ENCODE peak calls at places on chromosome X, in nine cellular contexts. B is CD4-positive, alpha-beta T cell; A is CD8-positive, alpha-beta memory T cell; R is coronary artery; S is right cardiac atrium; X is fibroblast of lung; Y is tibial artery; Z is adrenal gland; H is colonic mucosa. T is an unnamed sample.

GRCh38 chrX:112832481-112833095 is 8.0 kb downstream of the AMOT start:
- DNase-seq in Z (no peak), H (peak; percentile 72), B (no peak), X (no peak), S (no peak), R (no peak), A (no peak), Y (no peak), T (peak; percentile 76)

GRCh38 chrX:150984164-150984824 is 1.2 kb downstream of the HMGB3 start:
- DNase-seq in H (no peak), R (no peak), Y (no peak), S (peak; percentile 51), Z (peak; percentile 8), A (no peak), X (no peak), B (no peak), T (no peak)

GRCh38 chrX:139559383-139560042 is 29.0 kb downstream of the F9 start:
- DNase-seq in X (peak; percentile 62), Z (peak; percentile 41), R (no peak), Y (no peak), S (no peak), A (no peak), B (no peak), H (peak; percentile 44), T (no peak)

GRCh38 chrX:30887721-30888120 is 1.3 kb downstream of the TAB3 start:
- DNase-seq in A (no peak), H (no peak), X (no peak), R (no peak), Y (no peak), B (no peak), Z (no peak), S (no peak), T (no peak)

GRCh38 chrX:109839694-109840358 is 106.8 kb upstream of the ACSL4 start:
- DNase-seq in R (no peak), Z (no peak), H (no peak), X (no peak), Y (no peak), S (peak; percentile 43), A (no peak), B (no peak), T (no peak)

GRCh38 chrX:135893294-135893817 is at the start of the genes CT45A10 and SAGE1:
- DNase-seq in R (no peak), B (no peak), X (no peak), A (no peak), Z (no peak), H (no peak), S (no peak), Y (no peak), T (peak; percentile 42)

GRCh38 chrX:31609130-31609529 is 537.3 kb upstream of the FTHL17 start:
- DNase-seq in X (peak; percentile 87), Z (no peak), A (no peak), Y (no peak), B (no peak), R (no peak), S (no peak), H (no peak), T (no peak)

GRCh38 chrX:13876652-13877051 is 59.8 kb upstream of the GPM6B start:
- DNase-seq in X (peak; percentile 59), A (no peak), Y (no peak), H (no peak), R (no peak), B (no peak), Z (no peak), S (no peak), T (no peak)

DNA sequence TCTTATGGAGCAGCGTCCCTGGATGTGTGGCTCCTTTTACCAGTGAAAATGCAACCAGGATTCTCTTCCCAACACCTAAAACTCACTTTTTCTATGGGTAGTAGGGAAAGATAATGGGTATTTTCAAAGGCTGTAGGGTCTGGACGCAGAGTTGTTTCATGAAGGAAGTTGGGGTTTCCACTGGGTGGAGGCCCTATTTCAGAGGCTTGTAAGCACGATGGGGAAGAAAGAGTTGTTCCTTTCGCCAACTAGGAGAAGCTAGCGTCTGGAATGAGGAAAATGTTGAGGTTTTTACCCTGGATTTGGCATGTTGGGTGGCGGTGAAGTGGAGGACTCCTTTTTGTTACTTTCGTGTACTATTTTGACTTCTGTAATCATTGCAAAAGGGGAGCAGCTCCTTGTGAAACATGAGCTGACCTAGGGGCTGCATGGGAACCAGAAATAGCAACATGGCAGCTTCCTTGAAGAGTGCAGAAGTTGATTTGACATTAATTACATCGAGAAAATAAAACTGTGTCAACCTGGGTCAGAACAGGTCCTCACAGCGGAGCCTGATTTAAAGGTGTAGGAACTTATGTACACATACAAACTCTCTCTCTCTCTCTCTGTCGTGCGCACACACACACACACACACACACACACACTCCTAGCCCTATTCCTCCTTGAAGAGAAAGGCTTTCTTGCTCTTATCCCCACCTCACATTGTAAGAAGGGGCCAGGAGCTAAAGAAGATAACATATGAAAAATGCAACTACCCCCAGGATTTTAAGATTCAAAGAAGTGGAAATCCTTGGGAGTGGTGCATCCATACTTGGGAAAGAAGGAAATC is 19.1 kb downstream of the VSIG4 start:
- DNase-seq in Y (no peak), B (no peak), R (no peak), H (no peak), X (no peak), Z (no peak), A (no peak), S (no peak), T (no peak)
- H3K27ac ChIP-seq in Y (no peak overlapping the region), B (no peak overlapping the region), R (no peak overlapping the region), H (no peak overlapping the region), X (no peak overlapping the region), Z (no peak overlapping the region), A (peak overlapping the region; percentile 59), S (no peak overlapping the region), T (no peak overlapping the region)

GRCh38 chrX:101550362-101550761 is at the start of gene ARMCX1:
- DNase-seq in S (peak; percentile 92), X (peak; percentile 83), Y (peak; percentile 88), R (no peak), Z (peak; percentile 84), B (no peak), A (peak; percentile 6), H (peak; percentile 66), T (peak; percentile 79)
- H3K27ac ChIP-seq in S (peak within 1 kb of the TSS; percentile 99), X (peak within 1 kb of the TSS; percentile 93), Y (peak within 1 kb of the TSS; percentile 91), R (peak within 1 kb of the TSS; percentile 95), Z (peak within 1 kb of the TSS; percentile 81), B (no peak within 1 kb of the TSS), A (no peak within 1 kb of the TSS), H (peak within 1 kb of the TSS; percentile 53), T (peak within 1 kb of the TSS; percentile 81)

GRCh38 chrX:154457491-154458115 is 478 bp upstream of the PLXNA3 start:
- DNase-seq in H (peak; percentile 45), Y (no peak), B (peak; percentile 49), Z (no peak), X (no peak), R (no peak), A (peak; percentile 74), S (peak; percentile 73), T (no peak)

GRCh38 chrX:154460326-154460725 is 2.2 kb downstream of the PLXNA3 start:
- DNase-seq in A (no peak), S (peak; percentile 58), R (no peak), B (no peak), X (no peak), H (no peak), Y (no peak), Z (no peak), T (peak; percentile 75)

GRCh38 chrX:154458954-154459829 is 1.1 kb downstream of the PLXNA3 start:
- DNase-seq in Z (peak; percentile 64), A (no peak), B (peak; percentile 13), Y (peak; percentile 41), R (no peak), H (peak; percentile 53), S (peak; percentile 76), X (no peak), T (no peak)

GRCh38 chrX:154459843-154460242 is 1.8 kb downstream of the PLXNA3 start:
- DNase-seq in R (no peak), S (peak; percentile 47), H (no peak), X (no peak), Y (no peak), Z (no peak), A (no peak), B (no peak), T (peak; percentile 68)

DNA sequence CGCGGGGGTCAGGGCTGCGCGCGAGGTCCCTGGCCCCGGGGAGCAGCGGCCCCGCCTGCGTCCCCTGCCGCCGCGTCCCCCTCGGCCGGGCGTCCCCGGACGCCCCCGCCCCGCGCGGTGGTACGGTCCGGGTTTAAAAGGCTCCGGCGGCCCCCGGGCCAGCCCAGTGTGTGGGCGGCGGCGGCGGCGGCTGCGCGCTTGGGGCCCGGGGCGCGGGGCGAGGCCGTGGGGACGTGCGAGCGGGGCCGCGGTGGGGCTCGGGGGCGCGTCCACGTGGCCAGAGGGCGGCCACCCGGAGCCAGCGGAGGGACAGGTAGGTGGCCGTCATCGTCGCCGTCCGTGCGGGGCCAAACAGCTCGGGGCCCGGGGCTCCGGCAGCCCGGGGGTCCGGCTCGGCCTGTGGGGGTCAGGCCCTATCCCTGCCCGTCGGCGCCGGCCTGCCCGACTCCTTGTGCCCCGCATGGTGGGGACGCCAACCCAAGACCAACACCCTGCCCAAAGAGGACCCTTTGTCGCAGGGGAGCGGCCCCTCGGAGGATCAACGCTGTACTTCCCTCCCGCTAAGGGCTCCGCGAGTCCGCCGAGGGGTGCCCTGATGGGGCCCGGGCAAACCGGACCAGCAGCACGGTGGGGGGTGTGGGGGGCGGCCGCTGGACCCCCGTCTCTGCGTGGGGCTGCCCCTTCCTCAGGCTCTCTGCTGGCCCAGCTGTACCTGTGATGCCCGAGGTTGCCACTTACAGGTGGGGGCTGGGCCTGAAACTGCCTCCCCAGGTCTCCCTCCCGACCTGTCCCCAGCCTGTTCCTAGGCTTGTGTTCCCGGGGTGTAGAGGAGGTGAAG is at the start of gene PLXNA3:
- DNase-seq in S (peak; percentile 83), Z (peak; percentile 40), X (no peak), Y (no peak), B (peak; percentile 63), A (peak; percentile 73), R (no peak), H (no peak), T (no peak)
- H3K27ac ChIP-seq in S (peak within 1 kb of the TSS; percentile 50), Z (no peak within 1 kb of the TSS), X (no peak within 1 kb of the TSS), Y (peak within 1 kb of the TSS; percentile 90), B (no peak within 1 kb of the TSS), A (peak within 1 kb of the TSS; percentile 54), R (peak within 1 kb of the TSS; percentile 86), H (peak within 1 kb of the TSS; percentile 55), T (no peak within 1 kb of the TSS)

GRCh38 chrX:155070663-155070974 is 317 bp downstream of the CMC4 start:
- DNase-seq in X (no peak), H (peak; percentile 29), A (no peak), R (no peak), S (no peak), B (no peak), Z (no peak), Y (no peak), T (no peak)

GRCh38 chrX:155071694-155072215 is 447 bp downstream of the BRCC3 start:
- DNase-seq in R (peak; percentile 78), B (no peak), X (no peak), A (no peak), Y (no peak), Z (no peak), S (peak; percentile 58), H (peak; percentile 33), T (peak; percentile 80)

GRCh38 chrX:155070975-155071693 is at the start of the genes BRCC3, CMC4 and MTCP1:
- DNase-seq in Y (peak; percentile 67), B (peak; percentile 59), H (peak; percentile 83), R (peak; percentile 85), Z (peak; percentile 81), S (peak; percentile 93), A (peak; percentile 75), X (peak; percentile 80), T (peak; percentile 94)

GRCh38 chrX:155069414-155069813 is 1.5 kb downstream of the CMC4 start:
- DNase-seq in B (no peak), Y (no peak), H (no peak), S (no peak), R (no peak), A (no peak), Z (no peak), X (no peak), T (no peak)

DNA sequence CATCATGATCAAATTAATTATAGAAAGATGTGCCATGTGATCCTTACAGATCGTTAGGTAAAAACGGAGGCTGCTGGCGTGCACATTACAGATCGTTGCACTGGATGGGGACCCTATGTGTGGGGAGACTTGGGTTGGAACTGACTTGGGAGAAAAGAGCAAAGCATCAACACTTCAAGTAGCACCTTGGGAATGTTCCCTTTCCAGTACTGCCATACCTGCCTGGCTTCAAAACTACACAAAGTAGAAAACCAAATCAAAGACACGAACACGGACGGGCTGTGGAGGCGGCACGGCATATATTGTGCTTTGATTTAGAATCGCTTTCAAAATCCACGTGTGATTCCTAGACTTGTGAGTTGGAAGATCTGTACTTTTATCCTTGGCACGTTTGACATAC is 898 bp downstream of the CMC4 start:
- DNase-seq in S (no peak), Y (no peak), B (no peak), A (no peak), X (no peak), Z (no peak), H (no peak), R (no peak), T (no peak)
- H3K27ac ChIP-seq in S (peak overlapping the region; percentile 19), Y (peak overlapping the region; percentile 92), B (no peak overlapping the region), A (peak overlapping the region; percentile 79), X (peak overlapping the region; percentile 80), Z (no peak overlapping the region), H (no peak overlapping the region), R (no peak overlapping the region), T (no peak overlapping the region)

T was measured in kidney.